ENCODE peak calls at places on chromosomes 12 and 14, in ten cellular contexts. One of them, this sample, is unnamed.
A peak's percentile ranks its signal among the peaks of the same experiment; 100 is the strongest.

GRCh38 chr12:93226356-93226755 is 151.4 kb upstream of the NUDT4 start:
- DNase-seq in MCF 10A: no peak
- DNase-seq in K562: no peak
- DNase-seq in Peyer's patch: no peak
- DNase-seq in kidney epithelial cell: no peak
- DNase-seq in foreskin keratinocyte: peak; percentile 43
- DNase-seq in right lobe of liver: no peak
- DNase-seq in CD8-positive, alpha-beta T cell: no peak
- DNase-seq in B cell: no peak
- DNase-seq in suprapubic skin: no peak
- DNase-seq in this sample: no peak

GRCh38 chr14:75548544-75548943 is 26.3 kb downstream of the BATF start:
- DNase-seq in MCF 10A: no peak
- DNase-seq in K562: no peak
- DNase-seq in Peyer's patch: no peak
- DNase-seq in kidney epithelial cell: no peak
- DNase-seq in foreskin keratinocyte: no peak
- DNase-seq in right lobe of liver: no peak
- DNase-seq in CD8-positive, alpha-beta T cell: no peak
- DNase-seq in B cell: no peak
- DNase-seq in suprapubic skin: no peak
- DNase-seq in this sample: no peak

GRCh38 chr12:83985068-83985467 is 927.5 kb downstream of the SLC6A15 start:
- DNase-seq in MCF 10A: no peak
- DNase-seq in K562: no peak
- DNase-seq in Peyer's patch: no peak
- DNase-seq in kidney epithelial cell: no peak
- DNase-seq in foreskin keratinocyte: no peak
- DNase-seq in right lobe of liver: no peak
- DNase-seq in CD8-positive, alpha-beta T cell: no peak
- DNase-seq in B cell: no peak
- DNase-seq in suprapubic skin: no peak
- DNase-seq in this sample: no peak

GRCh38 chr14:52060080-52060479 is 8.8 kb downstream of the NID2 start:
- DNase-seq in MCF 10A: no peak
- DNase-seq in K562: no peak
- DNase-seq in Peyer's patch: no peak
- DNase-seq in kidney epithelial cell: no peak
- DNase-seq in foreskin keratinocyte: no peak
- DNase-seq in right lobe of liver: no peak
- DNase-seq in CD8-positive, alpha-beta T cell: no peak
- DNase-seq in B cell: no peak
- DNase-seq in suprapubic skin: no peak
- DNase-seq in this sample: no peak

GRCh38 chr14:35879141-35879648 is 53.1 kb downstream of the BRMS1L start:
- DNase-seq in MCF 10A: peak; percentile 73
- DNase-seq in K562: no peak
- DNase-seq in Peyer's patch: no peak
- DNase-seq in kidney epithelial cell: no peak
- DNase-seq in foreskin keratinocyte: no peak
- DNase-seq in right lobe of liver: peak; percentile 38
- DNase-seq in CD8-positive, alpha-beta T cell: no peak
- DNase-seq in B cell: no peak
- DNase-seq in suprapubic skin: no peak
- DNase-seq in this sample: no peak

GRCh38 chr14:77128414-77128891 is 13.1 kb downstream of the ZDHHC22 start:
- DNase-seq in MCF 10A: peak; percentile 51
- DNase-seq in K562: no peak
- DNase-seq in Peyer's patch: no peak
- DNase-seq in kidney epithelial cell: peak; percentile 12
- DNase-seq in foreskin keratinocyte: peak; percentile 93
- DNase-seq in right lobe of liver: no peak
- DNase-seq in CD8-positive, alpha-beta T cell: no peak
- DNase-seq in B cell: no peak
- DNase-seq in suprapubic skin: peak; percentile 26
- DNase-seq in this sample: no peak

GRCh38 chr12:5377997-5378596 is 53.8 kb upstream of the NTF3 start:
- DNase-seq in MCF 10A: no peak
- DNase-seq in K562: no peak
- DNase-seq in Peyer's patch: no peak
- DNase-seq in kidney epithelial cell: peak; percentile 39
- DNase-seq in foreskin keratinocyte: peak; percentile 55
- DNase-seq in right lobe of liver: no peak
- DNase-seq in CD8-positive, alpha-beta T cell: no peak
- DNase-seq in B cell: no peak
- DNase-seq in suprapubic skin: no peak
- DNase-seq in this sample: no peak

GRCh38 chr14:92615451-92615850 is 101.9 kb downstream of the RIN3 start:
- DNase-seq in MCF 10A: no peak
- DNase-seq in K562: no peak
- DNase-seq in Peyer's patch: peak; percentile 69
- DNase-seq in kidney epithelial cell: no peak
- DNase-seq in foreskin keratinocyte: no peak
- DNase-seq in right lobe of liver: no peak
- DNase-seq in CD8-positive, alpha-beta T cell: peak; percentile 81
- DNase-seq in B cell: peak; percentile 80
- DNase-seq in suprapubic skin: no peak
- DNase-seq in this sample: no peak

GRCh38 chr12:78885466-78885865 is 20.9 kb downstream of the SYT1 start:
- DNase-seq in MCF 10A: no peak
- DNase-seq in K562: no peak
- DNase-seq in Peyer's patch: no peak
- DNase-seq in kidney epithelial cell: no peak
- DNase-seq in foreskin keratinocyte: no peak
- DNase-seq in right lobe of liver: no peak
- DNase-seq in CD8-positive, alpha-beta T cell: no peak
- DNase-seq in B cell: no peak
- DNase-seq in suprapubic skin: no peak
- DNase-seq in this sample: no peak

GRCh38 chr12:117911347-117911746 is 57.4 kb downstream of the KSR2 start:
- DNase-seq in MCF 10A: no peak
- DNase-seq in K562: no peak
- DNase-seq in Peyer's patch: no peak
- DNase-seq in kidney epithelial cell: no peak
- DNase-seq in foreskin keratinocyte: no peak
- DNase-seq in right lobe of liver: no peak
- DNase-seq in CD8-positive, alpha-beta T cell: no peak
- DNase-seq in B cell: no peak
- DNase-seq in suprapubic skin: no peak
- DNase-seq in this sample: no peak

GRCh38 chr12:26642361-26642760 is 190.6 kb downstream of the ITPR2 start:
- DNase-seq in MCF 10A: no peak
- DNase-seq in K562: no peak
- DNase-seq in Peyer's patch: no peak
- DNase-seq in kidney epithelial cell: no peak
- DNase-seq in foreskin keratinocyte: no peak
- DNase-seq in right lobe of liver: no peak
- DNase-seq in CD8-positive, alpha-beta T cell: no peak
- DNase-seq in B cell: no peak
- DNase-seq in suprapubic skin: no peak
- DNase-seq in this sample: no peak

GRCh38 chr12:50187084-50187900 is 20.1 kb upstream of the CERS5 start:
- DNase-seq in MCF 10A: no peak
- DNase-seq in K562: no peak
- DNase-seq in Peyer's patch: no peak
- DNase-seq in kidney epithelial cell: no peak
- DNase-seq in foreskin keratinocyte: peak; percentile 68
- DNase-seq in right lobe of liver: no peak
- DNase-seq in CD8-positive, alpha-beta T cell: no peak
- DNase-seq in B cell: no peak
- DNase-seq in suprapubic skin: no peak
- DNase-seq in this sample: no peak

GRCh38 chr12:69732088-69732487 is 6.6 kb upstream of the RAB3IP start:
- DNase-seq in MCF 10A: peak; percentile 57
- DNase-seq in K562: no peak
- DNase-seq in Peyer's patch: no peak
- DNase-seq in kidney epithelial cell: peak; percentile 71
- DNase-seq in foreskin keratinocyte: peak; percentile 75
- DNase-seq in right lobe of liver: no peak
- DNase-seq in CD8-positive, alpha-beta T cell: no peak
- DNase-seq in B cell: no peak
- DNase-seq in suprapubic skin: no peak
- DNase-seq in this sample: no peak

GRCh38 chr12:24565300-24565699 is 383.6 kb downstream of the BCAT1 start:
- DNase-seq in MCF 10A: no peak
- DNase-seq in K562: no peak
- DNase-seq in Peyer's patch: no peak
- DNase-seq in kidney epithelial cell: no peak
- DNase-seq in foreskin keratinocyte: no peak
- DNase-seq in right lobe of liver: no peak
- DNase-seq in CD8-positive, alpha-beta T cell: no peak
- DNase-seq in B cell: no peak
- DNase-seq in suprapubic skin: no peak
- DNase-seq in this sample: no peak
- TF ChIP-seq CTCF in MCF 10A: no peak
- TF ChIP-seq CTCF in K562: no peak
- TF ChIP-seq CTCF in Peyer's patch: no peak
- TF ChIP-seq CTCF in kidney epithelial cell: no peak
- TF ChIP-seq CTCF in foreskin keratinocyte: no peak
- TF ChIP-seq CTCF in right lobe of liver: no peak
- TF ChIP-seq CTCF in CD8-positive, alpha-beta T cell: no peak
- TF ChIP-seq CTCF in B cell: no peak
- TF ChIP-seq CTCF in suprapubic skin: no peak
- TF ChIP-seq CTCF in this sample: no peak

GRCh38 chr14:58637391-58638230 is at the start of gene DACT1:
- DNase-seq in MCF 10A: no peak
- DNase-seq in K562: peak; percentile 31
- DNase-seq in Peyer's patch: peak; percentile 36
- DNase-seq in kidney epithelial cell: no peak
- DNase-seq in foreskin keratinocyte: no peak
- DNase-seq in right lobe of liver: peak; percentile 70
- DNase-seq in CD8-positive, alpha-beta T cell: peak; percentile 35
- DNase-seq in B cell: peak; percentile 81
- DNase-seq in suprapubic skin: no peak
- DNase-seq in this sample: no peak

GRCh38 chr14:58639842-58640484 is 2.2 kb downstream of the DACT1 start:
- DNase-seq in MCF 10A: peak; percentile 66
- DNase-seq in K562: peak; percentile 13
- DNase-seq in Peyer's patch: no peak
- DNase-seq in kidney epithelial cell: no peak
- DNase-seq in foreskin keratinocyte: peak; percentile 56
- DNase-seq in right lobe of liver: no peak
- DNase-seq in CD8-positive, alpha-beta T cell: no peak
- DNase-seq in B cell: no peak
- DNase-seq in suprapubic skin: no peak
- DNase-seq in this sample: no peak

GRCh38 chr14:58637040-58637390 is 747 bp upstream of the DACT1 start:
- DNase-seq in MCF 10A: no peak
- DNase-seq in K562: no peak
- DNase-seq in Peyer's patch: no peak
- DNase-seq in kidney epithelial cell: no peak
- DNase-seq in foreskin keratinocyte: peak; percentile 73
- DNase-seq in right lobe of liver: no peak
- DNase-seq in CD8-positive, alpha-beta T cell: no peak
- DNase-seq in B cell: peak; percentile 7
- DNase-seq in suprapubic skin: no peak
- DNase-seq in this sample: no peak

GRCh38 chr14:58636129-58636528 is 1.6 kb upstream of the DACT1 start:
- DNase-seq in MCF 10A: no peak
- DNase-seq in K562: no peak
- DNase-seq in Peyer's patch: no peak
- DNase-seq in kidney epithelial cell: no peak
- DNase-seq in foreskin keratinocyte: no peak
- DNase-seq in right lobe of liver: no peak
- DNase-seq in CD8-positive, alpha-beta T cell: no peak
- DNase-seq in B cell: no peak
- DNase-seq in suprapubic skin: no peak
- DNase-seq in this sample: no peak

GRCh38 chr14:58638231-58639205 is 756 bp downstream of the DACT1 start:
- DNase-seq in MCF 10A: no peak
- DNase-seq in K562: no peak
- DNase-seq in Peyer's patch: no peak
- DNase-seq in kidney epithelial cell: no peak
- DNase-seq in foreskin keratinocyte: peak; percentile 18
- DNase-seq in right lobe of liver: peak; percentile 38
- DNase-seq in CD8-positive, alpha-beta T cell: no peak
- DNase-seq in B cell: peak; percentile 51
- DNase-seq in suprapubic skin: no peak
- DNase-seq in this sample: no peak
- TF ChIP-seq CTCF in MCF 10A: no peak
- TF ChIP-seq CTCF in K562: no peak
- TF ChIP-seq CTCF in Peyer's patch: no peak
- TF ChIP-seq CTCF in kidney epithelial cell: peak; percentile 0
- TF ChIP-seq CTCF in foreskin keratinocyte: no peak
- TF ChIP-seq CTCF in right lobe of liver: no peak
- TF ChIP-seq CTCF in CD8-positive, alpha-beta T cell: no peak
- TF ChIP-seq CTCF in B cell: no peak
- TF ChIP-seq CTCF in suprapubic skin: no peak
- TF ChIP-seq CTCF in this sample: no peak

DNA sequence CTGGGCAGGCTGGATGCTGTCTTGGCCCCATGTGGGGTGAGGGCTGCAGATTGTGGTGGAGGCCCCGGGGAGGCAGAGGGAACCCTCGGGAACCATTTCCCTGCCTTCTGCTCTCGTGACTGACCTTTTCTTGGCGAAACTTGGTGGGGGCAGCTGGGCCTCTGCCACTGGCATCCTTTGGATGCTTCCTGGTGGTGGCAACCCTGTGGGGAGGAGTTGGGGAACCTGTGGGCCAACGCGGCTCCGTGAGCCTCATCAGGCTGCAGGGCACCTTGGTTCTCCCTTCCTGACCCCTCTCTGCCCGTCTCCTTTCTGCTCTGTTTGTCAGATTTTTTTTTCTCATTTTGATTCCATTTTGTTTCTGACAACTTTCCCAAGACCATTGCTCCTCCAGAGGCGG is 14.4 kb downstream of the TMEM121 start:
- DNase-seq in MCF 10A: no peak
- DNase-seq in K562: no peak
- DNase-seq in Peyer's patch: no peak
- DNase-seq in kidney epithelial cell: no peak
- DNase-seq in foreskin keratinocyte: no peak
- DNase-seq in right lobe of liver: no peak
- DNase-seq in CD8-positive, alpha-beta T cell: no peak
- DNase-seq in B cell: no peak
- DNase-seq in suprapubic skin: no peak
- DNase-seq in this sample: no peak
- TF ChIP-seq CTCF in MCF 10A: no peak
- TF ChIP-seq CTCF in K562: no peak
- TF ChIP-seq CTCF in Peyer's patch: no peak
- TF ChIP-seq CTCF in kidney epithelial cell: no peak
- TF ChIP-seq CTCF in foreskin keratinocyte: no peak
- TF ChIP-seq CTCF in right lobe of liver: no peak
- TF ChIP-seq CTCF in CD8-positive, alpha-beta T cell: no peak
- TF ChIP-seq CTCF in B cell: no peak
- TF ChIP-seq CTCF in suprapubic skin: no peak
- TF ChIP-seq CTCF in this sample: no peak

DNA sequence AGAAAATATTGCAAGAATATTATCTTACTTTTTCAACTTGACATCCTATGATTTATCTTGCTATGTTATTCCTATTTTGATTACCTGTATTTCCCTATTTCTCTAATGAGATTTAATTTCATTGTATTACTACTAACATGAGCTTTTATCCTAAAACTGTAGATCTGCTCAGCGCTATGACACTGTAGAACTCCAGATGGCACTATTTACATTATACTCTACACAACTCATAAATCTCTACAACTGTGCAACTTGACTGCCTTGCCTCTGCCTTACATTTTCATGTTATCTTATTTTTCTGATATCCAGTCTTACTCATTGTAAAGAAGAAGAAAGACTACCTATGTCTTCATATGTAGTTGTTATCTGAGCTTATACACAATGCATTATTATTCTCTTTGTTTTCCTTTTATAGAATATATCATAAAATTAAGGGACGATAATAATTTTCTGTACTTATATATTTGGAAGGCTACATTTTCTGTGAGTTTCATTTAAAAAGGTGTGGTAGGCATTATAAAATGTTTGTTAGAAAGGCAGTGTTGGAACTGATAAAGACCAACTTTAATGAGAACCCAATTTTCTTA is 24.1 kb downstream of the NUP37 start:
- DNase-seq in MCF 10A: peak; percentile 23
- DNase-seq in K562: peak; percentile 14
- DNase-seq in Peyer's patch: no peak
- DNase-seq in kidney epithelial cell: no peak
- DNase-seq in foreskin keratinocyte: peak; percentile 16
- DNase-seq in right lobe of liver: no peak
- DNase-seq in CD8-positive, alpha-beta T cell: no peak
- DNase-seq in B cell: peak; percentile 5
- DNase-seq in suprapubic skin: no peak
- DNase-seq in this sample: no peak
- TF ChIP-seq CTCF in MCF 10A: peak; percentile 39
- TF ChIP-seq CTCF in K562: peak; percentile 21
- TF ChIP-seq CTCF in Peyer's patch: no peak
- TF ChIP-seq CTCF in kidney epithelial cell: peak; percentile 33
- TF ChIP-seq CTCF in foreskin keratinocyte: peak; percentile 66
- TF ChIP-seq CTCF in right lobe of liver: peak; percentile 13
- TF ChIP-seq CTCF in CD8-positive, alpha-beta T cell: peak; percentile 32
- TF ChIP-seq CTCF in B cell: peak; percentile 47
- TF ChIP-seq CTCF in suprapubic skin: no peak
- TF ChIP-seq CTCF in this sample: no peak